ENCODE peak calls at places on chromosomes 6 and 20, in eight cellular contexts. L, K, A, H, J, E, I and U are unnamed samples.

GRCh38 chr6:39178235-39178634 is 51.0 kb downstream of the KCNK5 start:
- DNase-seq in L (no peak), K (no peak), A (no peak), H (no peak), J (no peak), E (no peak), I (no peak), U (no peak)

GRCh38 chr6:150169609-150170008 is 26.8 kb downstream of the PPP1R14C start:
- DNase-seq in L (no peak), K (no peak), A (no peak), H (no peak), J (no peak), E (no peak), I (no peak), U (no peak)

GRCh38 chr6:912871-913663 is 220.1 kb upstream of the EXOC2 start:
- DNase-seq in L (no peak), K (no peak), A (no peak), H (no peak), J (peak), E (no peak), I (peak), U (no peak)

GRCh38 chr20:10795286-10796026 is 121.7 kb upstream of the JAG1 start:
- DNase-seq in L (no peak), K (no peak), A (no peak), H (no peak), J (no peak), E (no peak), I (no peak), U (no peak)

GRCh38 chr6:43951756-43952675 is 175.2 kb downstream of the MRPL14 start:
- DNase-seq in L (peak), K (no peak), A (no peak), H (no peak), J (no peak), E (no peak), I (peak), U (no peak)

GRCh38 chr20:6663104-6663503 is 104.4 kb upstream of the BMP2 start:
- DNase-seq in L (no peak), K (no peak), A (no peak), H (no peak), J (no peak), E (no peak), I (no peak), U (no peak)

GRCh38 chr20:49517509-49518100 is 35.1 kb upstream of the KCNB1 start:
- DNase-seq in L (no peak), K (no peak), A (no peak), H (no peak), J (no peak), E (no peak), I (no peak), U (no peak)

GRCh38 chr6:57423468-57423867 is 106.0 kb downstream of the PRIM2 start:
- DNase-seq in L (no peak), K (no peak), A (no peak), H (no peak), J (peak), E (no peak), I (no peak), U (no peak)

GRCh38 chr20:51326241-51326819 is 216.2 kb downstream of the NFATC2 start:
- DNase-seq in L (peak), K (peak), A (peak), H (peak), J (peak), E (peak), I (peak), U (peak)

GRCh38 chr6:51541847-51542246 is 545.6 kb downstream of the PKHD1 start:
- DNase-seq in L (no peak), K (no peak), A (no peak), H (no peak), J (peak), E (no peak), I (peak), U (no peak)

GRCh38 chr20:31758521-31758920 is 19.4 kb downstream of the TPX2 start:
- DNase-seq in L (no peak), K (no peak), A (no peak), H (no peak), J (no peak), E (no peak), I (peak), U (no peak)

GRCh38 chr6:11410539-11411307 is 126.8 kb upstream of the TMEM170B start:
- DNase-seq in L (no peak), K (no peak), A (no peak), H (no peak), J (no peak), E (no peak), I (no peak), U (no peak)

GRCh38 chr6:5517781-5518180 is 256.5 kb downstream of the FARS2 start:
- DNase-seq in L (no peak), K (no peak), A (no peak), H (peak), J (no peak), E (no peak), I (no peak), U (no peak)

GRCh38 chr20:64238115-64238825 is 17.3 kb upstream of the PCMTD2 start:
- DNase-seq in L (no peak), K (no peak), A (peak), H (no peak), J (no peak), E (peak), I (no peak), U (no peak)